ENCODE peak calls at places on chromosomes 13 and 19, in five cellular contexts. W is NCI-H1930, Q is GM12892, G is fibroblast of gingiva, F is T-cell. L is an unnamed sample.
A peak's percentile ranks its signal among the peaks of the same experiment; 100 is the strongest.

GRCh38 chr19:51082641-51083040 is at the start of gene KLK14:
- DNase-seq in Q (no peak), G (no peak), W (no peak), F (no peak), L (no peak)

GRCh38 chr19:50480281-50481111 is 3.8 kb upstream of the GARIN5A start:
- DNase-seq in W (no peak), G (no peak), Q (no peak), F (no peak), L (no peak)

GRCh38 chr19:38265213-38265861 is 964 bp downstream of the SPINT2 start:
- DNase-seq in F (no peak), W (no peak), G (no peak), Q (no peak), L (peak; percentile 69)

GRCh38 chr13:111040821-111041220 is 74.3 kb upstream of the ARHGEF7 start:
- DNase-seq in G (no peak), F (no peak), Q (no peak), W (no peak), L (no peak)

GRCh38 chr19:17749912-17750317 is 1.4 kb upstream of the FCHO1 start:
- DNase-seq in W (no peak), Q (no peak), F (no peak), G (no peak), L (no peak)

GRCh38 chr13:46622918-46623256 is 69.9 kb downstream of the LRCH1 start:
- DNase-seq in F (no peak), W (no peak), Q (no peak), G (peak; percentile 90), L (peak; percentile 25)

GRCh38 chr13:85631801-85632200 is 167.4 kb downstream of the SLITRK6 start:
- DNase-seq in G (no peak), Q (no peak), F (no peak), W (no peak), L (no peak)

GRCh38 chr19:46373573-46374359 is 26.9 kb downstream of the PPP5C start:
- DNase-seq in W (no peak), F (no peak), Q (no peak), G (peak; percentile 72), L (peak; percentile 99)

GRCh38 chr13:59801107-59801880 is 362.4 kb downstream of the DIAPH3 start:
- DNase-seq in W (no peak), Q (no peak), G (no peak), F (no peak), L (no peak)

GRCh38 chr13:98476106-98476505 is 100.8 kb downstream of the STK24 start:
- DNase-seq in W (no peak), G (no peak), Q (peak; percentile 53), F (peak; percentile 38), L (peak; percentile 32)